ENCODE peak calls at places on chromosome 18, in four cellular contexts. Y is WTC11, T is foreskin fibroblast, I is PC-9. F is an unnamed sample.

GRCh38 chr18:54671291-54671881 is 80.3 kb downstream of the DYNAP start:
- DNase-seq in Y (no peak), T (peak), I (no peak), F (no peak)

GRCh38 chr18:75433098-75433497 is 5.6 kb upstream of the SMIM21 start:
- DNase-seq in Y (no peak), T (no peak), I (no peak), F (no peak)

GRCh38 chr18:25275414-25276001 is 76.5 kb downstream of the ZNF521 start:
- DNase-seq in Y (no peak), T (no peak), I (no peak), F (no peak)

GRCh38 chr18:26021061-26021754 is 69.2 kb downstream of the SS18 start:
- DNase-seq in Y (no peak), T (no peak), I (no peak), F (no peak)

GRCh38 chr18:44700652-44701051 is 20.0 kb downstream of the SETBP1 start:
- DNase-seq in Y (no peak), T (peak), I (no peak), F (no peak)

GRCh38 chr18:30957086-30957485 is 85.5 kb downstream of the DSC3 start:
- DNase-seq in Y (no peak), T (no peak), I (no peak), F (no peak)

GRCh38 chr18:39311111-39311712 is 1745.6 kb upstream of the CELF4 start:
- DNase-seq in Y (no peak), T (no peak), I (no peak), F (no peak)

GRCh38 chr18:68699043-68699442 is 15.9 kb downstream of the TMX3 start:
- DNase-seq in Y (no peak), T (peak), I (no peak), F (no peak)

GRCh38 chr18:76670564-76671288 is 151.6 kb upstream of the ZNF236 start:
- DNase-seq in Y (no peak), T (no peak), I (no peak), F (no peak)

GRCh38 chr18:54949588-54949987 is 9.7 kb downstream of the CCDC68 start:
- DNase-seq in Y (no peak), T (no peak), I (no peak), F (no peak)

GRCh38 chr18:64097497-64097896 is 51.4 kb downstream of the LINC00305 start:
- DNase-seq in Y (no peak), T (peak), I (no peak), F (no peak)

GRCh38 chr18:79921984-79922965 is 29.2 kb downstream of the SLC66A2 start:
- DNase-seq in Y (no peak), T (no peak), I (no peak), F (no peak)

GRCh38 chr18:71743634-71744033 is 800.5 kb downstream of the CBLN2 start:
- DNase-seq in Y (no peak), T (no peak), I (no peak), F (no peak)

GRCh38 chr18:30903566-30903965 is 139.0 kb downstream of the DSC3 start:
- DNase-seq in Y (no peak), T (no peak), I (peak), F (no peak)

GRCh38 chr18:13548944-13549878 is 177.1 kb downstream of the FAM210A start:
- DNase-seq in Y (no peak), T (no peak), I (no peak), F (no peak)

GRCh38 chr18:57231846-57232245 is 85.0 kb downstream of the BOD1L2 start:
- DNase-seq in Y (no peak), T (no peak), I (no peak), F (no peak)

GRCh38 chr18:76264073-76264472 is 231.0 kb downstream of the ZNF516 start:
- DNase-seq in Y (no peak), T (no peak), I (no peak), F (no peak)

GRCh38 chr18:395481-396250 is 104.8 kb downstream of the COLEC12 start:
- DNase-seq in Y (no peak), T (peak), I (no peak), F (no peak)

GRCh38 chr18:69958422-69958821 is 10.7 kb upstream of the CD226 start:
- DNase-seq in Y (no peak), T (no peak), I (no peak), F (no peak)

GRCh38 chr18:68267583-68267982 is 447.3 kb downstream of the TMX3 start:
- DNase-seq in Y (no peak), T (peak), I (no peak), F (no peak)

GRCh38 chr18:63261029-63261428 is 58.5 kb downstream of the BCL2 start:
- DNase-seq in Y (no peak), T (no peak), I (no peak), F (no peak)

GRCh38 chr18:77016936-77017335 is 115.6 kb downstream of the MBP start:
- DNase-seq in Y (no peak), T (no peak), I (no peak), F (no peak)

GRCh38 chr18:69951182-69951581 is 3.5 kb upstream of the CD226 start:
- DNase-seq in Y (no peak), T (peak), I (no peak), F (no peak)

GRCh38 chr18:23900979-23901378 is 113.6 kb upstream of the TTC39C start:
- DNase-seq in Y (peak), T (no peak), I (no peak), F (no peak)

GRCh38 chr18:37274309-37274987 is 291.1 kb downstream of the CELF4 start:
- DNase-seq in Y (no peak), T (no peak), I (no peak), F (no peak)

GRCh38 chr18:23135679-23136325 is 517 bp downstream of the CABLES1 start:
- DNase-seq in Y (peak), T (peak), I (peak), F (no peak)

GRCh38 chr18:50560681-50561629 is 1.1 kb downstream of the MAPK4 start:
- DNase-seq in Y (peak), T (peak), I (no peak), F (no peak)

GRCh38 chr18:56748698-56749268 is 97.6 kb downstream of the WDR7 start:
- DNase-seq in Y (no peak), T (peak), I (no peak), F (no peak)

GRCh38 chr18:46624127-46624526 is 32.9 kb downstream of the LOXHD1 start:
- DNase-seq in Y (no peak), T (no peak), I (no peak), F (no peak)

GRCh38 chr18:34631071-34631470 is 79.0 kb upstream of the DTNA start:
- DNase-seq in Y (no peak), T (peak), I (no peak), F (no peak)

GRCh38 chr18:27785815-27786537 is 391.0 kb downstream of the CDH2 start:
- DNase-seq in Y (no peak), T (no peak), I (no peak), F (no peak)

GRCh38 chr18:32776525-32776924 is 3.7 kb upstream of the KLHL14 start:
- DNase-seq in Y (no peak), T (no peak), I (no peak), F (no peak)

DNA sequence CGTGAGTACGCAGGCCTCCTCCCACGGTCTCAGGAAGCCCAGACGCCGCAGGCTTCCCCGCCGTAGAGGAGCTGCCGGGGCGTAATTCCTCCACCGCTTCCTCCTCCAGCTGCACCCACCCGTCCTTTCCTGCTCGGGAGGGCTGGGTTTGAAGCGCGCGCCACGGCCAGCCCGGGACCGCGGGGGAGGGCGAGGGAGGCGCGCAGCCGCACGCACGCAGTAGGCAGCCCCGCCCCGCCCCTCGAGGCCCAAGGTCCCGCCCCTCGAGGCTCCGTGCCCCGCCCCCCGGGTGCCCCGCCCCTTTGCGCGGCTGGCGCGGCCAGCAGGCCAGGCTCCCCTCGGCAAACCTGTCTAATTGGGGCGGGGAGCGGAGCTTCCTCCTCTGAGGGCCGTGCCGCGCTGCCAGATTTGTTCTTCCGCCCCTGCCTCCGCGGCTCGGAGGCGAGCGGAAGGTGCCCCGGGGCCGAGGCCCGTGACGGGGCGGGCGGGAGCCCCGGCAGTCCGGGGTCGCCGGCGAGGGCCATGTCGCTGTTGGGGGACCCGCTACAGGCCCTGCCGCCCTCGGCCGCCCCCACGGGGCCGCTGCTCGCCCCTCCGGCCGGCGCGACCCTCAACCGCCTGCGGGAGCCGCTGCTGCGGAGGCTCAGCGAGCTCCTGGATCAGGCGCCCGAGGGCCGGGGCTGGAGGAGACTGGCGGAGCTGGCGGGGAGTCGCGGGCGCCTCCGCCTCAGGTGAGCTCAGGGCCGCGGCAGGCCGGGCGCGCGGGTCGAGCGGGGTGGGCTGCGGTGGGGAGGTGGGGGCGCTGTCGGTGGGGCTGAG is at the start of gene MALT1:
- DNase-seq in Y (peak), T (peak), I (peak), F (peak)
- TF ChIP-seq CTCF in Y (no peak), T (no peak), I (no peak), F (no peak)

DNA sequence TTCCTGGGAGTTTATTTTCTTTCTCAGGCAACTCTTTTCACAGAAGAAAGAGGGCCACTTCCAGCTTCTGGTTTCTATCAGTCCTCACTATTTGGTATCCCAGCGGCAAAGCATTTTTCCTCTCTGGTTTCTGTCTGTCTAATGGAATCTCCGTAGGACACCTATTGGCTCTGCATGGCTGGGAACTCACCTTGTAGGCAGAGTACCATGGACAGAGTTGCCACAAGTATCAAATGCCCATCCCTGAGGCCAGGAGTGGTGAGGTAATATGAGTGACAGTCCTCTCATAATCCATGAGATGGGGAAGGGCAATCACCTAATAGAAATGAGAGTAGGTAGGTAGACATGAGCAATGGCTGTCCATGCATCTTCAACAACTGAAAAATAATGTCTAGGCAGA is 369.5 kb upstream of the PIK3C3 start:
- DNase-seq in Y (no peak), T (no peak), I (no peak), F (no peak)
- TF ChIP-seq CTCF in Y (no peak), T (no peak), I (no peak), F (no peak)

DNA sequence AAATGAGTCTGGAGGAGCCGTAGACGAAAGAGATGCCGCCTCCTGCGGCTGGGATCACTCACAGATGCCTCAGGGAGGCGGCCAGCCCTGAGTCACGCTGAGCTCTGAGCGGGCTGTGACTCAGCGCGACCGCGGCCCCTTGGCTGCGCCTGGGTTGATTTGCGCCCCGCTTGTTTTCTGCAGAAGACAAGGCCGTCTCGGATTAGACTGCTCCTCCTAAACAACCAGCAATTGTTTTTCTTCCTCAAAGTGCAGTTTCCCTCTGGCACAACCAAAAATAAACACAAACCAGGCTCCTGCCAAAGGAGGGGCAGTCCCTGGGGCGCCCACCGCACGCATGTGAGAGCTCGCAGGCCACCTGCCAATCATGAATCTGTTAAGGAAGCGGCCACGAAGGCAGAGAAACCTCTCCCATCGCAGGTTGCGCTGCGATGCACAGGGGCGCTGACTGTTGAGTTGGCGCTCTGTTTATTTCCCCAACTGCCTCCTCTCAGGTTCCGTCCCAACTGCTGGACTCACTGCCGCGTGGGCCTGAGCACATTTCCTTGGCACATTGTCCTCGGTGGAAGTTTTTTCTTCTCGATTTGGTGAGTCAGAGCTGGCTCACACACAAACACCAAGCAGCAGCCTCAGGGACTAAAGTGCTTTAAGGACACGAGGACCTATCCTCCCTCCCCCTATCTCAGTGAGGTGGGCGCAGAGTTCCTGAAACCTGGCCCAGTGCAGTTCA is 85.2 kb upstream of the NDUFV2 start:
- DNase-seq in Y (peak), T (peak), I (peak), F (peak)
- TF ChIP-seq CTCF in Y (no peak), T (no peak), I (no peak), F (no peak)

GRCh38 chr18:6960124-6960523 is 157.5 kb downstream of the LAMA1 start:
- DNase-seq in Y (no peak), T (no peak), I (no peak), F (no peak)

GRCh38 chr18:6960656-6961055 is 156.9 kb downstream of the LAMA1 start:
- DNase-seq in Y (no peak), T (peak), I (no peak), F (no peak)

GRCh38 chr18:6962571-6963451 is 154.8 kb downstream of the LAMA1 start:
- DNase-seq in Y (no peak), T (no peak), I (no peak), F (no peak)

GRCh38 chr18:6959110-6959509 is 158.5 kb downstream of the LAMA1 start:
- DNase-seq in Y (no peak), T (no peak), I (no peak), F (no peak)

GRCh38 chr18:6961331-6961730 is 156.3 kb downstream of the LAMA1 start:
- DNase-seq in Y (no peak), T (peak), I (no peak), F (no peak)
- TF ChIP-seq CTCF in Y (no peak), T (no peak), I (no peak), F (no peak)

GRCh38 chr18:59141294-59142068 is 1.8 kb downstream of the SEC11C start:
- DNase-seq in Y (no peak), T (no peak), I (no peak), F (no peak)
- TF ChIP-seq CTCF in Y (no peak), T (no peak), I (no peak), F (no peak)

GRCh38 chr18:42271656-42272355 is 316.8 kb downstream of the PIK3C3 start:
- DNase-seq in Y (no peak), T (no peak), I (no peak), F (no peak)

GRCh38 chr18:42268793-42269192 is 313.8 kb downstream of the PIK3C3 start:
- DNase-seq in Y (no peak), T (no peak), I (no peak), F (no peak)

GRCh38 chr18:42275138-42275535 is 320.1 kb downstream of the PIK3C3 start:
- DNase-seq in Y (no peak), T (no peak), I (no peak), F (no peak)

GRCh38 chr18:42275949-42276730 is 321.1 kb downstream of the PIK3C3 start:
- DNase-seq in Y (no peak), T (no peak), I (no peak), F (no peak)

GRCh38 chr18:42274488-42275137 is 319.6 kb downstream of the PIK3C3 start:
- DNase-seq in Y (no peak), T (no peak), I (no peak), F (no peak)
- TF ChIP-seq CTCF in Y (no peak), T (no peak), I (no peak), F (no peak)

DNA sequence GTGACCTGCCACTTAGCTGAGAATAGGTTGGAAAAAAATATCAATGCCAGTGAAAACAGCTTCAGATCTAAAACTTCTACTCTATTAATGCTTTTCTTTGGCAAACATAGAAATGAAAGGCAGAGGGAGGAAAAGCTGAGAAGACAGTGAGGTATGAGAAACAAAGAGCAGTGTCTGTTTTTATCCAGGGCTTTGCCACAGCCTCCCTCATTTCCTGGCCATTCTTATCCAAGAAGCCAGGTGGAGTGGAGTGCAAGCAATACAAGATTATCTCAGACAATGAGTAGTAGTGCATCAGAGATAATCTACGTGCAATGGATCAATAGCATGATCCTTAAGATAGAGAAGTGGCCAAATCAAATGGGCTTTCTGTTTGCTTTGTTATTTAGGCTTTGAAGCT is 808.7 kb upstream of the PIK3C3 start:
- DNase-seq in Y (no peak), T (no peak), I (no peak), F (no peak)
- TF ChIP-seq CTCF in Y (no peak), T (no peak), I (no peak), F (no peak)

DNA sequence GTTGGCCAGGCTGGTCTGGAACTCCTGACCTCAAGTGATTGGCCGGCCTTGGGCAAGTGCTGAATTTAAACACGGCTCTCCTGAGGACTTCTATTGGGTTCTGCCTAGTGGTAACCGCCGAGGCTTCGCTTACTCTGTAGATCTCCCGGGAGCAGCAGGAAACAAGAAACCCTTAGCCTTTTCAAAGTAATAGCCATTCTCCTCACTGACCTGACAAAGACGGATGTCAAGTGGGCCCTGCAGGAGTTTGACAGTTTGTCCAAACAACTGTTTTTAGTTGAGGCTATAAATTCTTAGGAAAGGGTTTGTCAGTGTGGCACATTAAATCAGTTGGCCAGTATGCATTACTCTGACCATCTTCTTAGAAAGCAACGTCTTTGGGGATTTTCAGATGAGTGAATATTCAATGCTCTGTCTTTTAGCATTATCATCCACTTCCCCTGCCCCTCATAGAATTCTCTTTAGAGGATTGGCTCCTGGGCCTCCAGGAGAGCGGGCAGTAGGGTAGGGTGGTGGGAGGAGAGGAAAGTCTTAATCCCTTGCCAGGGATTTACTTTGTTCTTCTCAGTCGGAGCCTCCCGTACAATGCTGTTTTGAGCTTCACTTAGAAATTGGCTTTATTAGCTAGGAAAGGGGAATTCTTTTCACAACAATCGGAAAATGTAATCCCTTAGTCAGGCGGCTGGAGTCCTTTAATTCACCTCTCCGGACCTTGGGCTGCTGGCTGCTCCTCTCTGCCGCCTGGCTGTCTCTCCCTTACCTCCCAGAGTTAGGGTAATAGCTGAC is 13.3 kb upstream of the C18orf32 start:
- DNase-seq in Y (no peak), T (no peak), I (no peak), F (no peak)
- TF ChIP-seq CTCF in Y (no peak), T (no peak), I (no peak), F (no peak)

DNA sequence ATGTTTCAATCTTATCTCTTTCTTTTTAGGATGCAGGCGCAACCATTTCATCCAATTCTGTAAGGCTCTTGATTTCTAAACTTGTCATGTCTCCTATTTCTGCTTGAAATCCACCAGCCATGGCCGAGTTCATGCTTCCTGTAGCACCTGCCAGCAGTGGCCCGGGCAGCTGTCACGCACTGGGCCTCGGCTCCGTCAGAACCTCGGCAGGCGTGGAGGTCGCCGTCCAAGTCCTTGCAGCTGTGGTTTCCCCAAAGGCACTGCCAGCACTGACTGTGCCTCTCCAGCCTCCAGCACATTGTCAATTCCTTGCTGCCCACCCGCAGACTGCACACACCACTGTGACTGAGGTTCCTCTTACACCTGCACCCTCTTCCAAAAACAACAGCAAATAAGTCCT is 188.7 kb upstream of the SALL3 start:
- DNase-seq in Y (no peak), T (no peak), I (no peak), F (no peak)
- TF ChIP-seq CTCF in Y (no peak), T (no peak), I (no peak), F (no peak)

GRCh38 chr18:21851327-21851961 is 110.9 kb downstream of the MIB1 start:
- DNase-seq in Y (no peak), T (peak), I (no peak), F (no peak)
- TF ChIP-seq CTCF in Y (no peak), T (peak), I (no peak), F (peak)